ENCODE peak calls at places on chromosomes 12 and 14, in six cellular contexts. S is fibroblast of pulmonary artery; V is T-helper 1 cell; G is activated CD4-positive, alpha-beta memory T cell treated with anti-CD3 and anti-CD28 coated beads, Interleukin-2, amount 10 ng/mL, durations not matched to agents 7 days and 5 days; L is ovary; A is progenitor cell of endocrine pancreas. H is an unnamed sample.

GRCh38 chr14:70096866-70097265 is 91.9 kb downstream of the SLC8A3 start:
- DNase-seq in G (no peak), V (no peak), S (peak), L (no peak), A (no peak), H (no peak)

GRCh38 chr14:103628684-103629502 is at the start of gene KLC1:
- DNase-seq in G (peak), L (peak), A (peak), V (peak), S (peak), H (no peak)

GRCh38 chr12:202081-202731 is 11.8 kb downstream of the SLC6A12 start:
- DNase-seq in L (no peak), A (no peak), S (no peak), G (no peak), V (no peak), H (no peak)

GRCh38 chr12:53739285-53740129 is 12.3 kb upstream of the CALCOCO1 start:
- DNase-seq in L (no peak), A (no peak), S (no peak), G (no peak), V (no peak), H (no peak)

GRCh38 chr14:85336817-85337216 is 193.1 kb upstream of the FLRT2 start:
- DNase-seq in A (no peak), L (no peak), S (peak), V (no peak), G (no peak), H (no peak)

GRCh38 chr14:78016532-78016931 is 153.6 kb upstream of the NRXN3 start:
- DNase-seq in L (no peak), G (no peak), V (no peak), A (no peak), S (no peak), H (no peak)

GRCh38 chr14:94041551-94042346 is 15.6 kb downstream of the OTUB2 start:
- DNase-seq in S (peak), L (no peak), V (no peak), A (no peak), G (no peak), H (no peak)

GRCh38 chr12:21606175-21606574 is 1.5 kb upstream of the GYS2 start:
- DNase-seq in G (no peak), A (no peak), S (no peak), V (no peak), L (no peak), H (no peak)

GRCh38 chr12:109544955-109545531 is 28.3 kb downstream of the MMAB start:
- DNase-seq in S (peak), L (no peak), G (peak), V (peak), A (no peak), H (no peak)

GRCh38 chr12:57089259-57090245 is 638 bp downstream of the NAB2 start:
- DNase-seq in V (peak), A (no peak), L (peak), G (peak), S (peak), H (no peak)